ENCODE peak calls at places on chromosomes 11 and 22, in seven cellular contexts. N is choroid plexus epithelial cell, I is fibroblast of mammary gland, X is AG10803, K is fibroblast of lung, C is right atrium auricular region, O is neural progenitor cell. W is an unnamed sample.

GRCh38 chr11:1918436-1919315 is 827 bp upstream of the TNNT3 start:
- DNase-seq in N (no peak), I (no peak), X (no peak), K (no peak), C (no peak), O (no peak), W (no peak)

GRCh38 chr11:65663634-65664200 is 1.0 kb upstream of the RELA start:
- DNase-seq in N (peak), I (peak), X (peak), K (peak), C (no peak), O (peak), W (peak)

GRCh38 chr11:122097419-122098001 is 18.5 kb downstream of the BLID start:
- DNase-seq in N (peak), I (peak), X (peak), K (peak), C (no peak), O (peak), W (no peak)

GRCh38 chr11:31958086-31958735 is 132.7 kb upstream of the RCN1 start:
- DNase-seq in N (peak), I (peak), X (peak), K (peak), C (peak), O (peak), W (peak)

GRCh38 chr11:6992026-6992425 is 28.1 kb downstream of the ZNF214 start:
- DNase-seq in N (peak), I (peak), X (peak), K (peak), C (no peak), O (no peak), W (no peak)

GRCh38 chr11:972812-973211 is 47.1 kb downstream of the AP2A2 start:
- DNase-seq in N (no peak), I (no peak), X (no peak), K (no peak), C (no peak), O (no peak), W (no peak)

GRCh38 chr22:28976588-28976987 is 85.0 kb downstream of the C22orf31 start:
- DNase-seq in N (peak), I (peak), X (peak), K (peak), C (no peak), O (no peak), W (no peak)

GRCh38 chr11:119875841-119876600 is 147.0 kb upstream of the NECTIN1 start:
- DNase-seq in N (no peak), I (no peak), X (no peak), K (no peak), C (no peak), O (no peak), W (peak)

GRCh38 chr11:70524096-70524922 is 126.0 kb downstream of the CTTN start:
- DNase-seq in N (peak), I (no peak), X (no peak), K (peak), C (no peak), O (no peak), W (no peak)

GRCh38 chr11:10488121-10488580 is 33.1 kb downstream of the AMPD3 start:
- DNase-seq in N (peak), I (peak), X (no peak), K (peak), C (peak), O (no peak), W (no peak)

GRCh38 chr11:27207025-27207650 is 155.9 kb downstream of the CCDC34 start:
- DNase-seq in N (peak), I (no peak), X (no peak), K (peak), C (no peak), O (no peak), W (no peak)
- H3K4me3 ChIP-seq in N (no peak), I (no peak), X (no peak), K (no peak), C (no peak), O (no peak), W (no peak)

GRCh38 chr11:69210660-69211035 is 54.9 kb downstream of the SMIM38 start:
- DNase-seq in N (no peak), I (no peak), X (no peak), K (no peak), C (no peak), O (no peak), W (no peak)

GRCh38 chr11:69208190-69209037 is 52.7 kb downstream of the SMIM38 start:
- DNase-seq in N (no peak), I (no peak), X (no peak), K (no peak), C (no peak), O (no peak), W (no peak)

GRCh38 chr11:69209421-69209820 is 53.7 kb downstream of the SMIM38 start:
- DNase-seq in N (no peak), I (no peak), X (no peak), K (no peak), C (no peak), O (no peak), W (no peak)

GRCh38 chr11:69209936-69210659 is 54.4 kb downstream of the SMIM38 start:
- DNase-seq in N (no peak), I (no peak), X (no peak), K (no peak), C (no peak), O (no peak), W (no peak)

DNA sequence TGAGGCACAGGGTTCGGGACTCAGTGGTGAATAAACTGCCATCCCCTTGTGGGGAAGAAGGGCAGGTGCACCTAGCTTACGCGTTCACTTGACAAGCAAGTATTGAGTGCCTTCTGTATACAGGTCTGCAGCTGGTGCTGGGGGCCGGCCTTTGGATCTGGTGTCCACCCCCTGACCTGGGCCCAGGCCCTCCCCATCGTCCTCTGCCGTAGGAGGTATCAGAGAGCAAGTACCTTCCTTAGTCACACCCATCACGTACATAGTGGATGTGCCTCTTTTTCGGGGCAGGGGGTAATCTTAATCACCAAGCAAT is 53.3 kb downstream of the SMIM38 start:
- DNase-seq in N (no peak), I (no peak), X (no peak), K (no peak), C (no peak), O (no peak), W (no peak)
- TF ChIP-seq CTCF in N (no peak), I (no peak), X (no peak), K (no peak), C (no peak), O (no peak), W (no peak)

DNA sequence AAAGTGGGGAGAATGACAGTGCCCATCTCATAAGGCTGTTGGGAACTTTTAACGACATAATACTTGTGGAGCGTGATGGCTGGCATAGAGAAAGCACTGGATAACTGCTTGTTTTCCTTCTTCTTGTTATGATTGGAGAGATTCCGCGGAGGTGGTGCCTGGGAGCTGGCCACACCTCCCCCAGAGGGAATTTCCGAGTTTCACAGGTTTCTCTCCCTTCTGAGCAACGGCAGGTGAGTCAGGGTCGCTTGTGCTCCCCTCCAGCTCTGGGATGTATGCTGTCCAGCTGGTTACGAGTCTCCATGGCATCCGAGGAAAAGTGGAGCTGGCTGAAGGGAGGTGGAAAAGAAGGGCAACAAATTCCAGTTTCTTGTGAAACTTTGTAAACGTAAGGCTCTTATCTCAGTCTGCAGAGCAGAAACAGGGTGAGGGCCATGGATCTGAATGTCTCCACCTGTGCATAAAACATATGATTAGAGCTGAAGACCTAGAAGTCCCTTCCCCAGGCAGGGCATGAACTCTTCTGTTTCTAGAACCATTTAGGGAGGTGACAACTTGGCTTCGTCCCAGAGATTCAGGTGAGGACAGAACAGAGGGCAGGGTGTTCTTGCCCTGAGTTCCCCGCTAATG is 10.0 kb upstream of the PLET1 start:
- DNase-seq in N (no peak), I (no peak), X (no peak), K (no peak), C (no peak), O (no peak), W (no peak)
- H3K4me3 ChIP-seq in N (no peak), I (no peak), X (no peak), K (no peak), C (no peak), O (no peak), W (no peak)

DNA sequence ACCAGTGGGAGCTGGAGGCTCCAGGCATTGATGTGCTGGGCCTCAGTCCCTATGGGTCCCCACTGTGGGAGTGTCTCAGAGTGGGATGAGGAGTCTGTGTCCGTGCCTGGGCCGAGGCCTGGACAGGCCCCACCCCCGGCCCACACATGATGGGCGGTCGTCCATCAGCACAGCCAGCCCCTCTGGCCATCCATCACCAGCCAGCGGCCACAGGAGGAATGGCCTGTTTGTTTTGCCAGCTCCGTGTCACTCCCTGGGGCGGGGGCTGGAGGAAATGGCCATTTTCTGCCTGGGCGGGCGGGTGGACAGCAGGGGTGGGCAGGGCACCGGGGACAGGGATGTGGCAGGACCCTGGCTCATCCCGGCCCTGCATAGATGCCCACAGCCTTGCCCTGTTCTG is 13.0 kb upstream of the TBX1 start:
- DNase-seq in N (no peak), I (no peak), X (no peak), K (no peak), C (no peak), O (no peak), W (no peak)
- TF ChIP-seq CTCF in N (no peak), I (no peak), X (no peak), K (no peak), C (no peak), O (no peak), W (no peak)

DNA sequence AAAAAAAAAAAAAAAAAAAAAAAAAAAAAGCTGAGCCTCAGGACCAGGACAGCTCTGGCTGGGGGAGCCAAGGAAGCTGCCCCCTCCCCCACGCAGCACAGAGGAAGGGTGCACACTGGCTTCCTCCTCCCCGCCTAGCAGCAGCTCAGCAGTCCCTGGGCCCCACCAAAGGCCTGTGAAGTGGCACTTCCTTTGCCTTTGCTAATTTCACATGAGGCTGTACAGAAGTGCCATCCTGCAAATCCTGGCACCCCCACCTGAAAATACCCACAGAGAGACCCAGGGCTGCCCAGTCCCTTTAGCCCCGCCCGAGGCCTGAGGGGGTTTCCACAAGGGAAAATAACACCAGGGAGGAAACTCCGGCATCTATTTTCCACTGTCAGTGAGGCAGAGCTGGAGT is 3.9 kb downstream of the RHOG start:
- DNase-seq in N (no peak), I (no peak), X (no peak), K (no peak), C (no peak), O (no peak), W (peak)
- H3K4me3 ChIP-seq in N (no peak), I (no peak), X (no peak), K (no peak), C (peak), O (no peak), W (no peak)

GRCh38 chr22:45867118-45867905 is 109.7 kb downstream of the WNT7B start:
- DNase-seq in N (peak), I (peak), X (peak), K (no peak), C (peak), O (peak), W (no peak)
- TF ChIP-seq CTCF in N (no peak), I (no peak), X (peak), K (peak), C (peak), O (peak), W (no peak)

GRCh38 chr22:49915610-49916009 is 2.6 kb downstream of the ALG12 start:
- DNase-seq in N (no peak), I (no peak), X (no peak), K (no peak), C (no peak), O (peak), W (no peak)

GRCh38 chr22:49917997-49918910 is at the start of the genes ALG12 and CRELD2:
- DNase-seq in N (peak), I (peak), X (peak), K (peak), C (peak), O (peak), W (peak)

GRCh38 chr22:49914256-49914655 is 4.0 kb downstream of the ALG12 start:
- DNase-seq in N (no peak), I (no peak), X (no peak), K (no peak), C (no peak), O (no peak), W (no peak)

GRCh38 chr22:49918911-49919881 is 762 bp downstream of the CRELD2 start:
- DNase-seq in N (no peak), I (no peak), X (no peak), K (no peak), C (no peak), O (no peak), W (no peak)

GRCh38 chr22:49916851-49917250 is 1.4 kb downstream of the ALG12 start:
- DNase-seq in N (no peak), I (no peak), X (no peak), K (no peak), C (no peak), O (no peak), W (no peak)
- H3K4me3 ChIP-seq in N (no peak), I (no peak), X (no peak), K (no peak), C (no peak), O (peak), W (no peak)

GRCh38 chr11:118435893-118436624 is at the start of gene KMT2A:
- DNase-seq in N (peak), I (peak), X (peak), K (peak), C (peak), O (peak), W (peak)
- TF ChIP-seq CTCF in N (no peak), I (no peak), X (no peak), K (no peak), C (no peak), O (peak), W (peak)